ENCODE peak calls at places on chromosomes 11 and 22, in five cellular contexts. One of them, this sample, is unnamed.

GRCh38 chr11:79081441-79082124 is 359.2 kb downstream of the TENM4 start:
- DNase-seq in GM10248: no peak
- DNase-seq in fibroblast of villous mesenchyme: no peak
- DNase-seq in RWPE1: no peak
- DNase-seq in lung: no peak
- DNase-seq in this sample: no peak

GRCh38 chr22:20576445-20576816 is 69.0 kb downstream of the MED15 start:
- DNase-seq in RWPE1: no peak
- DNase-seq in GM10248: no peak
- DNase-seq in lung: no peak
- DNase-seq in fibroblast of villous mesenchyme: no peak
- DNase-seq in this sample: no peak

GRCh38 chr11:68471360-68472340 is 11.1 kb downstream of the PPP6R3 start:
- DNase-seq in lung: no peak
- DNase-seq in GM10248: peak; percentile 58
- DNase-seq in RWPE1: no peak
- DNase-seq in fibroblast of villous mesenchyme: peak; percentile 80
- DNase-seq in this sample: peak; percentile 57

GRCh38 chr11:76792505-76793264 is 9.5 kb downstream of the TSKU start:
- DNase-seq in GM10248: no peak
- DNase-seq in fibroblast of villous mesenchyme: no peak
- DNase-seq in RWPE1: no peak
- DNase-seq in lung: no peak
- DNase-seq in this sample: no peak

GRCh38 chr11:19792510-19792909 is 79.9 kb downstream of the NAV2 start:
- DNase-seq in GM10248: no peak
- DNase-seq in lung: no peak
- DNase-seq in fibroblast of villous mesenchyme: peak; percentile 89
- DNase-seq in RWPE1: no peak
- DNase-seq in this sample: no peak

GRCh38 chr11:46247664-46248063 is 29.8 kb upstream of the CREB3L1 start:
- DNase-seq in fibroblast of villous mesenchyme: peak; percentile 77
- DNase-seq in GM10248: peak; percentile 61
- DNase-seq in RWPE1: peak; percentile 55
- DNase-seq in lung: peak; percentile 73
- DNase-seq in this sample: no peak

GRCh38 chr11:84524422-84525051 is 1102.6 kb downstream of the DLG2 start:
- DNase-seq in lung: no peak
- DNase-seq in fibroblast of villous mesenchyme: peak; percentile 6
- DNase-seq in GM10248: peak; percentile 15
- DNase-seq in RWPE1: peak; percentile 9
- DNase-seq in this sample: no peak

GRCh38 chr11:19116315-19116970 is 525 bp upstream of the ZDHHC13 start:
- DNase-seq in lung: no peak
- DNase-seq in RWPE1: no peak
- DNase-seq in fibroblast of villous mesenchyme: no peak
- DNase-seq in GM10248: peak; percentile 30
- DNase-seq in this sample: no peak

GRCh38 chr22:49756201-49756600 is 71.5 kb downstream of the BRD1 start:
- DNase-seq in fibroblast of villous mesenchyme: no peak
- DNase-seq in GM10248: no peak
- DNase-seq in RWPE1: no peak
- DNase-seq in lung: no peak
- DNase-seq in this sample: no peak

GRCh38 chr11:77127969-77128691 is at the start of gene MYO7A:
- DNase-seq in GM10248: no peak
- DNase-seq in fibroblast of villous mesenchyme: peak; percentile 61
- DNase-seq in lung: no peak
- DNase-seq in RWPE1: no peak
- DNase-seq in this sample: no peak

GRCh38 chr11:36333897-36334296 is 37.8 kb downstream of the PRR5L start:
- DNase-seq in lung: no peak
- DNase-seq in GM10248: no peak
- DNase-seq in RWPE1: no peak
- DNase-seq in fibroblast of villous mesenchyme: peak; percentile 43
- DNase-seq in this sample: no peak

GRCh38 chr11:28965824-28966223 is 857.6 kb downstream of the METTL15 start:
- DNase-seq in fibroblast of villous mesenchyme: no peak
- DNase-seq in lung: no peak
- DNase-seq in RWPE1: no peak
- DNase-seq in GM10248: no peak
- DNase-seq in this sample: no peak

GRCh38 chr11:118609380-118610219 is 2.2 kb downstream of the PHLDB1 start:
- DNase-seq in lung: no peak
- DNase-seq in RWPE1: no peak
- DNase-seq in GM10248: no peak
- DNase-seq in fibroblast of villous mesenchyme: peak; percentile 49
- DNase-seq in this sample: no peak

GRCh38 chr11:89447845-89448244 is 43.3 kb downstream of the NOX4 start:
- DNase-seq in fibroblast of villous mesenchyme: no peak
- DNase-seq in GM10248: no peak
- DNase-seq in lung: no peak
- DNase-seq in RWPE1: no peak
- DNase-seq in this sample: no peak

GRCh38 chr11:46513934-46514342 is 79.9 kb downstream of the AMBRA1 start:
- DNase-seq in fibroblast of villous mesenchyme: no peak
- DNase-seq in GM10248: no peak
- DNase-seq in lung: no peak
- DNase-seq in RWPE1: peak; percentile 79
- DNase-seq in this sample: no peak

GRCh38 chr11:134916829-134917228 is 504.8 kb upstream of the B3GAT1 start:
- DNase-seq in GM10248: no peak
- DNase-seq in lung: no peak
- DNase-seq in RWPE1: no peak
- DNase-seq in fibroblast of villous mesenchyme: no peak
- DNase-seq in this sample: peak; percentile 30

GRCh38 chr11:94662065-94662779 is 95.1 kb downstream of the PIWIL4 start:
- DNase-seq in fibroblast of villous mesenchyme: no peak
- DNase-seq in lung: no peak
- DNase-seq in RWPE1: no peak
- DNase-seq in GM10248: no peak
- DNase-seq in this sample: no peak

GRCh38 chr11:93532285-93532789 is 10.9 kb downstream of the SMCO4 start:
- DNase-seq in RWPE1: no peak
- DNase-seq in GM10248: no peak
- DNase-seq in lung: no peak
- DNase-seq in fibroblast of villous mesenchyme: no peak
- DNase-seq in this sample: no peak

GRCh38 chr11:12502041-12502440 is 124.7 kb downstream of the PARVA start:
- DNase-seq in RWPE1: no peak
- DNase-seq in GM10248: no peak
- DNase-seq in fibroblast of villous mesenchyme: peak; percentile 54
- DNase-seq in lung: no peak
- DNase-seq in this sample: peak; percentile 15

GRCh38 chr22:31046591-31047226 is 34.4 kb upstream of the SMTN start:
- DNase-seq in fibroblast of villous mesenchyme: peak; percentile 84
- DNase-seq in GM10248: no peak
- DNase-seq in RWPE1: no peak
- DNase-seq in lung: peak; percentile 43
- DNase-seq in this sample: no peak

GRCh38 chr11:134330611-134331564 is 900 bp upstream of the GLB1L2 start:
- DNase-seq in GM10248: no peak
- DNase-seq in fibroblast of villous mesenchyme: no peak
- DNase-seq in RWPE1: no peak
- DNase-seq in lung: no peak
- DNase-seq in this sample: no peak

GRCh38 chr11:80417681-80418080 is 976.9 kb upstream of the TENM4 start:
- DNase-seq in lung: no peak
- DNase-seq in RWPE1: no peak
- DNase-seq in fibroblast of villous mesenchyme: no peak
- DNase-seq in GM10248: no peak
- DNase-seq in this sample: no peak

GRCh38 chr11:66639066-66639813 is 737 bp downstream of the RBM4 start:
- DNase-seq in RWPE1: no peak
- DNase-seq in lung: no peak
- DNase-seq in GM10248: no peak
- DNase-seq in fibroblast of villous mesenchyme: peak; percentile 55
- DNase-seq in this sample: no peak
- TF ChIP-seq CTCF in RWPE1: no peak
- TF ChIP-seq CTCF in lung: no peak
- TF ChIP-seq CTCF in GM10248: no peak
- TF ChIP-seq CTCF in fibroblast of villous mesenchyme: peak; percentile 15
- TF ChIP-seq CTCF in this sample: peak; percentile 15

DNA sequence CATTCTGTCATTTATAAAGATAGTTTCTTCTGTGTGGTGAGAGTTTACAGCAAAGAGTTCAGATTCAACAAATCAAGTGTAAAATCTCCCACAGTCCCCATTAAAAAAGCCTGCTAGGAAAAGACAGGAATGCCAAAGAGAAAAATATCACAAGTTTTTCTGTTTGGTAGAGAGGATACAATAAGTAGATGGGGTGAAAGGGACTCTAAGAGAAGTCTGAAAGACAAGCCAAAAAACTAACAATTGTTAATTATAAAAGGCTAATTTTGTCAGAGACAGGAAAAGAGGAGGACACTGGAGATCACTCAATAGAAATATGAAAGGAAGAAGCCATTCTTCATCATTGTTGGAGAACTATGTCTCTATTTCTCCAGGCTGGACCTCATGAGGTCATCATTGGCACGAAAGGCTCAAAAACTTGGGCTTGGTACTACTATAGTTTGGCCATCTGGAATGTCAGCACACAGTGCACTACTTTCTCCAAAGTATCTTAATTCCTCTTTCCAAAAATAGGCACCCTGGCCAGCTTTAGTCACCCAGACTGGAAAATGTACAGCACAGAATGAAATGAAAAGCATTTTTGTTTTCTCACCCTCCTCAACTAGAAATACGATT is 512 bp upstream of the SOX6 start:
- DNase-seq in RWPE1: no peak
- DNase-seq in GM10248: no peak
- DNase-seq in lung: no peak
- DNase-seq in fibroblast of villous mesenchyme: no peak
- DNase-seq in this sample: no peak
- TF ChIP-seq CTCF in RWPE1: no peak
- TF ChIP-seq CTCF in GM10248: no peak
- TF ChIP-seq CTCF in lung: no peak
- TF ChIP-seq CTCF in fibroblast of villous mesenchyme: no peak
- TF ChIP-seq CTCF in this sample: no peak

GRCh38 chr11:67352546-67353316 is 615 bp downstream of the POLD4 start:
- DNase-seq in GM10248: peak; percentile 62
- DNase-seq in RWPE1: no peak
- DNase-seq in lung: peak; percentile 58
- DNase-seq in fibroblast of villous mesenchyme: no peak
- DNase-seq in this sample: no peak
- TF ChIP-seq CTCF in GM10248: no peak
- TF ChIP-seq CTCF in RWPE1: no peak
- TF ChIP-seq CTCF in lung: no peak
- TF ChIP-seq CTCF in fibroblast of villous mesenchyme: no peak
- TF ChIP-seq CTCF in this sample: no peak

GRCh38 chr11:130314184-130314748 is 451 bp downstream of the ZBTB44 start:
- DNase-seq in lung: peak; percentile 59
- DNase-seq in fibroblast of villous mesenchyme: peak; percentile 42
- DNase-seq in RWPE1: peak; percentile 67
- DNase-seq in GM10248: peak; percentile 75
- DNase-seq in this sample: peak; percentile 86

GRCh38 chr11:130313383-130314183 is 1.1 kb downstream of the ZBTB44 start:
- DNase-seq in lung: no peak
- DNase-seq in GM10248: no peak
- DNase-seq in fibroblast of villous mesenchyme: peak; percentile 4
- DNase-seq in RWPE1: peak; percentile 26
- DNase-seq in this sample: no peak

GRCh38 chr11:130318031-130318673 is 3.4 kb upstream of the ZBTB44 start:
- DNase-seq in RWPE1: no peak
- DNase-seq in fibroblast of villous mesenchyme: no peak
- DNase-seq in GM10248: no peak
- DNase-seq in lung: no peak
- DNase-seq in this sample: no peak

GRCh38 chr11:130314749-130315285 is at the start of gene ZBTB44:
- DNase-seq in fibroblast of villous mesenchyme: peak; percentile 89
- DNase-seq in lung: peak; percentile 93
- DNase-seq in GM10248: peak; percentile 93
- DNase-seq in RWPE1: peak; percentile 93
- DNase-seq in this sample: peak; percentile 96

DNA sequence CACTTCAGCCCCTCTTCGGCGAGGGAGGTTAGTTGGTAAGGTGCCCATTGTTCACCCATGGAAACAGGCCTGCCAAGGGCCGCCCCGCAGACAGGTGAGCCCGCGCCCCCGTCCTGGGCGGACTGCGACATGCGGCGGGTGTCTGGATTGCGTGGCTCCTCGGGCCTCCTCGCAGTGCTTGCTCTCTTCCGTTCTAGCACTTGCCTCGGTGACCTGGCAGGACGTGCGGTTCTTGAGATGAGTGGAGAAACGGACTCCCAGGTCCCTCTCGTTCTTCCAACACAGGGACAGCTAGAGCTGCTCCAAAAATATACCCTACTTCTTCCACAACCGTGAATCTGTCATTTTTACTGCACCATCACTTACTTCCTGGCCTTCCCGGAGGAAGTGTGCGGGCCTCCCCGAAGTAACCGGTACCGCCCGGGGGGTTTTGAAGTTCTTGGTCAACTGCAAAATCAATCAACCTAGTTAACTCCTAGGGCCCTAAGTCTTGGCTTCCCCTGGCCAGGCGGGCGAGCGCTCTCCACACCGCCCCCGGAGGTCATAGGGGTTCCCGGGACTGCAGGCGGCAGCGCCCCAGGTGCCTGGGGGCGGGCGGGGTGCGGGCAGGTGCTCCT is 745 bp upstream of the ZBTB44 start:
- DNase-seq in RWPE1: no peak
- DNase-seq in lung: peak; percentile 54
- DNase-seq in fibroblast of villous mesenchyme: no peak
- DNase-seq in GM10248: peak; percentile 75
- DNase-seq in this sample: no peak
- TF ChIP-seq CTCF in RWPE1: no peak
- TF ChIP-seq CTCF in lung: no peak
- TF ChIP-seq CTCF in fibroblast of villous mesenchyme: no peak
- TF ChIP-seq CTCF in GM10248: peak; percentile 40
- TF ChIP-seq CTCF in this sample: no peak

GRCh38 chr11:115930276-115930675 is 426.1 kb upstream of the CADM1 start:
- DNase-seq in RWPE1: no peak
- DNase-seq in GM10248: no peak
- DNase-seq in lung: no peak
- DNase-seq in fibroblast of villous mesenchyme: no peak
- DNase-seq in this sample: no peak
- TF ChIP-seq CTCF in RWPE1: no peak
- TF ChIP-seq CTCF in GM10248: no peak
- TF ChIP-seq CTCF in lung: no peak
- TF ChIP-seq CTCF in fibroblast of villous mesenchyme: no peak
- TF ChIP-seq CTCF in this sample: no peak

GRCh38 chr22:42353883-42354727 is 78.1 kb downstream of the NFAM1 start:
- DNase-seq in RWPE1: no peak
- DNase-seq in GM10248: no peak
- DNase-seq in fibroblast of villous mesenchyme: no peak
- DNase-seq in lung: no peak
- DNase-seq in this sample: no peak
- TF ChIP-seq CTCF in RWPE1: no peak
- TF ChIP-seq CTCF in GM10248: no peak
- TF ChIP-seq CTCF in fibroblast of villous mesenchyme: no peak
- TF ChIP-seq CTCF in lung: no peak
- TF ChIP-seq CTCF in this sample: no peak